ENCODE peak calls at places on chromosomes 6 and 20, in eight cellular contexts. J is vagina; H is left ventricle myocardium inferior; C is spleen; Z is CD8-positive, alpha-beta T cell; S is osteoblast; V is pancreas; T is fibroblast of lung. L is an unnamed sample. For H3K4me1, the result is how much of the 10 kb centered on the place peaks cover.

GRCh38 chr20:43040427-43040826 is 149.3 kb downstream of the PTPRT start:
- DNase-seq in J (no peak), H (no peak), C (no peak), Z (no peak), S (no peak), V (no peak), T (no peak), L (no peak)

GRCh38 chr6:147905721-147906120 is 397.2 kb downstream of the SAMD5 start:
- DNase-seq in J (no peak), H (no peak), C (no peak), Z (no peak), S (no peak), V (no peak), T (peak), L (no peak)

GRCh38 chr6:147941143-147941542 is 401.5 kb upstream of the SASH1 start:
- DNase-seq in J (no peak), H (no peak), C (no peak), Z (no peak), S (no peak), V (no peak), T (peak), L (peak)

GRCh38 chr6:122400121-122400450 is 634 bp downstream of the HSF2 start:
- DNase-seq in J (no peak), H (peak), C (no peak), Z (no peak), S (peak), V (no peak), T (peak), L (no peak)

GRCh38 chr6:121932071-121933009 is 467.1 kb upstream of the HSF2 start:
- DNase-seq in J (no peak), H (peak), C (no peak), Z (no peak), S (peak), V (no peak), T (peak), L (no peak)

GRCh38 chr20:7853493-7853892 is 86.8 kb downstream of the HAO1 start:
- DNase-seq in J (no peak), H (no peak), C (no peak), Z (no peak), S (no peak), V (no peak), T (no peak), L (no peak)

GRCh38 chr6:52995913-52996685 is 1.0 kb upstream of the GSTA4 start:
- DNase-seq in J (no peak), H (peak), C (peak), Z (no peak), S (no peak), V (no peak), T (peak), L (peak)

GRCh38 chr6:150069707-150070106 is 786 bp upstream of the ULBP3 start:
- DNase-seq in J (no peak), H (no peak), C (no peak), Z (no peak), S (no peak), V (peak), T (peak), L (no peak)

GRCh38 chr6:106066984-106067383 is 19.2 kb upstream of the PRDM1 start:
- DNase-seq in J (no peak), H (no peak), C (no peak), Z (no peak), S (no peak), V (no peak), T (peak), L (no peak)

GRCh38 chr20:13402171-13402760 is 181.2 kb downstream of the ISM1 start:
- DNase-seq in J (no peak), H (no peak), C (no peak), Z (no peak), S (no peak), V (no peak), T (no peak), L (no peak)

GRCh38 chr6:21992178-21992967 is 304.5 kb downstream of the PRL start:
- DNase-seq in J (no peak), H (no peak), C (no peak), Z (no peak), S (peak), V (no peak), T (peak), L (peak)

GRCh38 chr6:90190752-90191393 is 105.8 kb downstream of the BACH2 start:
- DNase-seq in J (no peak), H (no peak), C (no peak), Z (no peak), S (no peak), V (no peak), T (no peak), L (no peak)

GRCh38 chr6:8157839-8158238 is 55.5 kb upstream of the EEF1E1 start:
- DNase-seq in J (no peak), H (no peak), C (no peak), Z (no peak), S (no peak), V (no peak), T (no peak), L (no peak)

GRCh38 chr6:3268680-3269079 is 9.9 kb downstream of the PSMG4 start:
- DNase-seq in J (no peak), H (no peak), C (peak), Z (no peak), S (no peak), V (no peak), T (no peak), L (no peak)

GRCh38 chr6:44263357-44264100 is 1.8 kb downstream of the NFKBIE start:
- DNase-seq in J (no peak), H (no peak), C (peak), Z (no peak), S (peak), V (peak), T (peak), L (no peak)

GRCh38 chr20:2798095-2798805 is 2.2 kb downstream of the CPXM1 start:
- DNase-seq in J (no peak), H (no peak), C (no peak), Z (no peak), S (peak), V (no peak), T (no peak), L (no peak)

GRCh38 chr20:40568200-40568599 is 120.8 kb downstream of the MAFB start:
- DNase-seq in J (no peak), H (no peak), C (no peak), Z (no peak), S (no peak), V (no peak), T (peak), L (peak)

GRCh38 chr6:131858765-131859490 is 51.1 kb downstream of the ENPP1 start:
- DNase-seq in J (no peak), H (no peak), C (no peak), Z (no peak), S (peak), V (no peak), T (peak), L (no peak)

GRCh38 chr20:59006167-59006863 is 739 bp downstream of the CTSZ start:
- DNase-seq in J (no peak), H (no peak), C (peak), Z (no peak), S (peak), V (no peak), T (no peak), L (no peak)

GRCh38 chr20:36183155-36183944 is 28.8 kb downstream of the EPB41L1 start:
- DNase-seq in J (no peak), H (no peak), C (peak), Z (no peak), S (peak), V (no peak), T (no peak), L (no peak)

GRCh38 chr6:104003803-104004516 is 855.8 kb downstream of the HACE1 start:
- DNase-seq in J (no peak), H (no peak), C (no peak), Z (no peak), S (no peak), V (no peak), T (no peak), L (no peak)

GRCh38 chr6:31712296-31712695 is 2.9 kb upstream of the LY6G6D start:
- DNase-seq in J (no peak), H (no peak), C (no peak), Z (no peak), S (peak), V (no peak), T (no peak), L (no peak)

GRCh38 chr6:19477563-19477962 is 359.6 kb upstream of the ID4 start:
- DNase-seq in J (no peak), H (no peak), C (no peak), Z (no peak), S (no peak), V (no peak), T (no peak), L (peak)

GRCh38 chr6:132011582-132011981 is 60.4 kb upstream of the CCN2 start:
- DNase-seq in J (no peak), H (no peak), C (no peak), Z (no peak), S (no peak), V (no peak), T (peak), L (no peak)

GRCh38 chr6:153032255-153032882 is 29.9 kb upstream of the MTRF1L start:
- DNase-seq in J (no peak), H (no peak), C (no peak), Z (no peak), S (no peak), V (no peak), T (peak), L (peak)

GRCh38 chr20:36736451-36737182 is 9.3 kb downstream of the NDRG3 start:
- DNase-seq in J (no peak), H (no peak), C (no peak), Z (no peak), S (peak), V (no peak), T (no peak), L (no peak)

GRCh38 chr6:108762394-108762793 is 85.8 kb upstream of the ARMC2 start:
- DNase-seq in J (no peak), H (no peak), C (no peak), Z (no peak), S (no peak), V (no peak), T (no peak), L (no peak)

GRCh38 chr6:110878751-110879539 is 4.4 kb downstream of the AMD1 start:
- DNase-seq in J (no peak), H (no peak), C (no peak), Z (no peak), S (peak), V (no peak), T (no peak), L (peak)
- H3K27ac ChIP-seq in J (no peak), H (peak), C (peak), Z (no peak), S (peak), V (no peak), T (peak), L (no peak)

GRCh38 chr6:35729722-35730121 is 7.1 kb upstream of the ARMC12 start:
- DNase-seq in J (no peak), H (no peak), C (no peak), Z (no peak), S (no peak), V (no peak), T (no peak), L (no peak)

GRCh38 chr6:35731414-35731735 is 5.5 kb upstream of the ARMC12 start:
- DNase-seq in J (no peak), H (peak), C (peak), Z (peak), S (peak), V (peak), T (peak), L (no peak)

GRCh38 chr6:35730745-35731413 is 6.0 kb upstream of the ARMC12 start:
- DNase-seq in J (no peak), H (no peak), C (no peak), Z (no peak), S (peak), V (no peak), T (no peak), L (no peak)

GRCh38 chr6:35733633-35734032 is 3.2 kb upstream of the ARMC12 start:
- DNase-seq in J (no peak), H (no peak), C (peak), Z (no peak), S (no peak), V (peak), T (no peak), L (no peak)

GRCh38 chr6:35731736-35732532 is 4.9 kb upstream of the ARMC12 start:
- DNase-seq in J (no peak), H (peak), C (peak), Z (peak), S (peak), V (peak), T (peak), L (peak)
- H3K4me1 ChIP-seq in J (half or more), H (half or more), C (half or more), Z (half or more), S (under half), V (half or more), T (under half), L (under half)

DNA sequence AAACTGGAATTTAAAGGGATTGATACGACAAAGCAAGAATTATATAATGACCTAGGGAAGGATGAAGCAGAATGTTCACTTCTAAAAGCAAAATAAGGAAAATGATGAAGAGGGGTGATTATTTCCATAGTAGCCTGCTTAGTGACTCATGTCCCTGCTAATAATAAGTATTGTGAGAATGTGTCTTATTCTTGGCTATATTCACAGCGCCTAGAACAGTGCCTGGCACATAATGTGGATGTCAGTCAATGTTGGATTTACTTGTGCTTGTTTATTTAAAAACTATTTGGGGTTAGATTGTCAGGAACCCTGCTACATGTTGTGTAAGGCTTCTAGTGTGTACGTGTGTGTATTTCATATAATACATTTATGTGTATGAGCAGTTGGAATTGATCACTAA is 85.1 kb downstream of the ZFAND3 start:
- DNase-seq in J (no peak), H (no peak), C (no peak), Z (no peak), S (no peak), V (no peak), T (peak), L (no peak)
- H3K27ac ChIP-seq in J (no peak), H (no peak), C (no peak), Z (no peak), S (no peak), V (no peak), T (no peak), L (no peak)

GRCh38 chr6:46276571-46277142 is 105.9 kb upstream of the ENPP5 start:
- DNase-seq in J (no peak), H (no peak), C (no peak), Z (no peak), S (no peak), V (no peak), T (no peak), L (no peak)
- H3K4me1 ChIP-seq in J (under half), H (half or more), C (under half), Z (under half), S (under half), V (under half), T (under half), L (under half)

GRCh38 chr20:51404297-51405060 is 138.0 kb downstream of the NFATC2 start:
- DNase-seq in J (no peak), H (no peak), C (peak), Z (peak), S (no peak), V (no peak), T (peak), L (no peak)
- H3K27ac ChIP-seq in J (no peak), H (no peak), C (peak), Z (peak), S (no peak), V (no peak), T (no peak), L (no peak)

GRCh38 chr20:57439432-57439831 is 48.2 kb downstream of the RBM38 start:
- DNase-seq in J (no peak), H (peak), C (peak), Z (no peak), S (no peak), V (peak), T (no peak), L (no peak)
- H3K4me1 ChIP-seq in J (under half), H (half or more), C (half or more), Z (under half), S (under half), V (under half), T (under half), L (under half)

DNA sequence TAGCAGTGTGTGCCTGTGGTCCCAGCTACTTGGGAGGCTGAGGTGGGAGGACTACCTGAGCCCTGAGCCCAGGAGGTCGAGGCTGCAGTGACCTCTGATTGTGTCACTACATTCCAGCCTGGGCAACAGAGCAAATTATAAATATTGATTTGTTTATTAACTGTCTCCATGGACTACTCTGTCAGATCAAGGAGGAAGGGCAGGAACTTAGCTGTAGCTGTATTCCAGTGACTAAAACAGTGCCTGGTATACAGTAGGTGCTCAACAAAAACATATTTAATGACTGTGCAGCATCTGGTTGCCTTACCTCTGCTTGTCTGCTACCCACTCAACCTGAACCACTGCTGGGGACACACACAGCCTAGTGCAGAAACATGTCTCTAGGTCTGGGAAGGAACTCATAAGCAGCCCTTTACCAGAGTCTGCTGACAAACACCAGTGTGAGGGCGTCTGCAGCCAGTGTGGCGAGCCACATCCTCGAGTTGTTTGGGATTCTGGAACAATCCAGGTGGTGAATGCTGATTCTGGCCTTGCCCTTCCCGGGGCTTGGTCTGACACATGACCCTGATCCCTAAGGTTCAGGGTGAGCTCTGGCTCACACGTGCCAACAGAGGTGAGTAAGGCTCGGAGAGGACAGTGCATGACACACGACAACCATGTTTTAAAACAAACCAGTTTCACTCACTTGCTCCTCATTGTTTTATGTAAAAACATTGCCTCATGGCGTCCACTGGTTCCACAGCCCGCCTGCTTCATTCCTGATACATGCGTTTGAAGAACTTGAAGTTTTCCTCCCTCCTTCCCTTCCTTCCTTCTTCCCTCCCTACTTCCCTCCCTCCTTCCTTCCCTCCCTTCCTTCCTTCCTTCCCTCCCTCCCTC is 117.9 kb upstream of the ZNF217 start:
- DNase-seq in J (no peak), H (no peak), C (no peak), Z (no peak), S (peak), V (no peak), T (no peak), L (no peak)
- H3K27ac ChIP-seq in J (no peak), H (no peak), C (peak), Z (no peak), S (no peak), V (no peak), T (no peak), L (no peak)

GRCh38 chr20:49694450-49695071 is 19.1 kb downstream of the B4GALT5 start:
- DNase-seq in J (no peak), H (no peak), C (no peak), Z (no peak), S (no peak), V (no peak), T (no peak), L (no peak)
- H3K4me1 ChIP-seq in J (half or more), H (half or more), C (half or more), Z (under half), S (under half), V (half or more), T (under half), L (under half)

DNA sequence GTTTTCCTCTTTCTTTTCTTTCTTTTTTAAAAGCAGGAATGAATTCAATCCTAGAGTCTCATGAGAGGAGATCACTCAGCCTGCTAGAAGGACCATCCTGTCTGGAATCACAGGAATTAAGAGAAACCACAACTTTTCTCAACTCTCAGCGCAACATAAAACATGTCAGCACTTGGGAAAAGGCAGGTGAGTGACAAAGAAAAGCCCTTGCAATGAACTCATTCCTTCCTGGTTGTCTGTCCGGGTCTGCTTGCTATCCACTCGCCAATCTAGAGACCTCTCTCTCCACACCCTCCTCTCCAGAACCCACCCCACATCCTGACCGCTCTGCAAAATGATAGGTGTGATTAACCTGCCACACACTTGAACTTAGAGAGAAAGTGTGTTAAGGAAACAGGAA is 253.8 kb downstream of the LY86 start:
- DNase-seq in J (no peak), H (no peak), C (no peak), Z (no peak), S (no peak), V (no peak), T (no peak), L (peak)
- H3K27ac ChIP-seq in J (no peak), H (no peak), C (no peak), Z (no peak), S (no peak), V (no peak), T (no peak), L (peak)

GRCh38 chr6:39824030-39824926 is 32.1 kb downstream of the DAAM2 start:
- DNase-seq in J (no peak), H (no peak), C (no peak), Z (no peak), S (no peak), V (no peak), T (no peak), L (no peak)

GRCh38 chr6:39820553-39820952 is 28.4 kb downstream of the DAAM2 start:
- DNase-seq in J (no peak), H (no peak), C (no peak), Z (no peak), S (no peak), V (no peak), T (no peak), L (no peak)

GRCh38 chr6:39821739-39822532 is 29.8 kb downstream of the DAAM2 start:
- DNase-seq in J (no peak), H (peak), C (no peak), Z (no peak), S (peak), V (no peak), T (no peak), L (no peak)

GRCh38 chr6:39821014-39821738 is 29.0 kb downstream of the DAAM2 start:
- DNase-seq in J (no peak), H (no peak), C (no peak), Z (no peak), S (peak), V (no peak), T (no peak), L (no peak)

DNA sequence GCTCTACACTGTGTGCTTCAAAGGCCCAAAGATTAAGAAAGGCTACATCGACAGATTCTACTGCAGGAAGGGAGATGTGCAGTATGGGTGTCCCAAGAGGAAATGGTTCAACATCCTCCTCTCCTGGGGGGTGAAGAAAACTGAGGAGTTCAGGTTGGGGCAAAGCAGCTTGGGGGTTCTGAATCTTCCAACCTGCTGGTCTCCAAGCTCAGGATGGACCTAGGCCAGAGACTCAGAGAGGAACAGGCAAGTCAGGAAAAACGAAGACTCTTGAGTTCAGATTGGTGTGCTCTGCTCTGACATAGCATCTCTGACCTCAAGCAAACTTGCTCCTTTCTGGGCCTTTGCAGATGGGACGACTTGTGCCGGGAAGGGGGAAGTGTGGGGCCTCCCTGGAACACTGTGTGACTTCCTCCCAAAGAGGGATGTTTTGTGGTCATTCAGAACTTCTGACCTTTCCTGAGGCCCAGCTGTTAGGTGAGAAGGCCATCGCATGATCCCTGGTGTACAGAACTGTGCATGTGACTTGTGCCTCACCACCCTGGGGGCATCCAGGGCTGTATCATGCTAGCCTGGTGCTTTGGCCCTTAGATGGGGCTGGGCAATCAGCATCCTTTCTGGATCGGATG is 31.1 kb downstream of the DAAM2 start:
- DNase-seq in J (no peak), H (peak), C (peak), Z (no peak), S (peak), V (no peak), T (no peak), L (no peak)
- H3K4me1 ChIP-seq in J (half or more), H (half or more), C (half or more), Z (under half), S (half or more), V (under half), T (under half), L (under half)